ENCODE peak calls at places on chromosome 5, in nine cellular contexts. Z is WTC11, K is cardiac fibroblast, N is psoas muscle, J is dorsolateral prefrontal cortex, P is GM13976, C is gastrocnemius medialis, H is right atrium auricular region, R is cardiac muscle cell. U is an unnamed sample.

GRCh38 chr5:149747141-149747832 is 17.2 kb downstream of the PPARGC1B start:
- DNase-seq in R (no peak), C (peak; percentile 94), P (no peak), J (no peak), K (no peak), H (no peak), Z (no peak), N (peak; percentile 82), U (no peak)

GRCh38 chr5:111863801-111864200 is 106.8 kb upstream of the NREP start:
- DNase-seq in Z (no peak), P (no peak), H (no peak), N (no peak), C (no peak), J (no peak), K (no peak), R (no peak), U (no peak)

GRCh38 chr5:83922699-83923098 is 202.0 kb upstream of the HAPLN1 start:
- DNase-seq in K (no peak), J (no peak), H (no peak), N (no peak), R (no peak), P (no peak), C (no peak), Z (no peak), U (no peak)

GRCh38 chr5:107743357-107744000 is 72.7 kb upstream of the EFNA5 start:
- DNase-seq in K (peak; percentile 37), Z (no peak), C (no peak), J (no peak), R (no peak), H (no peak), N (no peak), P (no peak), U (no peak)

GRCh38 chr5:163540711-163541110 is 35.3 kb downstream of the MAT2B start:
- DNase-seq in K (no peak), R (no peak), H (no peak), C (no peak), J (no peak), P (no peak), N (no peak), Z (no peak), U (no peak)

GRCh38 chr5:112757468-112758208 is 20.0 kb downstream of the APC start:
- DNase-seq in Z (no peak), R (peak; percentile 75), P (peak; percentile 46), J (no peak), C (no peak), K (peak; percentile 82), H (no peak), N (no peak), U (no peak)

GRCh38 chr5:151006704-151007334 is 13.6 kb upstream of the GPX3 start:
- DNase-seq in R (no peak), N (peak; percentile 75), J (no peak), K (no peak), Z (no peak), H (no peak), C (peak; percentile 38), P (no peak), U (no peak)

GRCh38 chr5:37918420-37918819 is 78.6 kb upstream of the GDNF start:
- DNase-seq in J (no peak), C (no peak), N (no peak), K (no peak), Z (no peak), R (peak; percentile 95), H (no peak), P (no peak), U (no peak)

GRCh38 chr5:172732201-172732865 is 38.7 kb downstream of the DUSP1 start:
- DNase-seq in P (no peak), N (no peak), Z (no peak), R (no peak), K (no peak), C (no peak), J (no peak), H (no peak), U (no peak)

GRCh38 chr5:83564069-83564749 is 92.7 kb downstream of the VCAN start:
- DNase-seq in C (no peak), J (no peak), H (no peak), K (peak; percentile 70), N (no peak), R (peak; percentile 75), P (peak; percentile 11), Z (no peak), U (no peak)

GRCh38 chr5:53426878-53427277 is 53.6 kb upstream of the FST start:
- DNase-seq in Z (no peak), P (no peak), J (no peak), K (no peak), N (no peak), R (no peak), H (no peak), C (no peak), U (no peak)

GRCh38 chr5:82855893-82856292 is 221.3 kb downstream of the TMEM167A start:
- DNase-seq in R (peak; percentile 84), Z (no peak), C (no peak), N (no peak), H (no peak), P (no peak), K (no peak), J (no peak), U (no peak)

GRCh38 chr5:154159343-154159742 is 31.2 kb upstream of the GALNT10 start:
- DNase-seq in P (no peak), Z (no peak), J (no peak), K (peak; percentile 37), H (no peak), C (no peak), N (no peak), R (peak; percentile 26), U (no peak)

GRCh38 chr5:172407241-172407691 is 47.1 kb downstream of the SH3PXD2B start:
- DNase-seq in J (peak; percentile 43), R (peak; percentile 36), K (peak; percentile 40), H (no peak), Z (no peak), N (no peak), P (no peak), C (no peak), U (no peak)

DNA sequence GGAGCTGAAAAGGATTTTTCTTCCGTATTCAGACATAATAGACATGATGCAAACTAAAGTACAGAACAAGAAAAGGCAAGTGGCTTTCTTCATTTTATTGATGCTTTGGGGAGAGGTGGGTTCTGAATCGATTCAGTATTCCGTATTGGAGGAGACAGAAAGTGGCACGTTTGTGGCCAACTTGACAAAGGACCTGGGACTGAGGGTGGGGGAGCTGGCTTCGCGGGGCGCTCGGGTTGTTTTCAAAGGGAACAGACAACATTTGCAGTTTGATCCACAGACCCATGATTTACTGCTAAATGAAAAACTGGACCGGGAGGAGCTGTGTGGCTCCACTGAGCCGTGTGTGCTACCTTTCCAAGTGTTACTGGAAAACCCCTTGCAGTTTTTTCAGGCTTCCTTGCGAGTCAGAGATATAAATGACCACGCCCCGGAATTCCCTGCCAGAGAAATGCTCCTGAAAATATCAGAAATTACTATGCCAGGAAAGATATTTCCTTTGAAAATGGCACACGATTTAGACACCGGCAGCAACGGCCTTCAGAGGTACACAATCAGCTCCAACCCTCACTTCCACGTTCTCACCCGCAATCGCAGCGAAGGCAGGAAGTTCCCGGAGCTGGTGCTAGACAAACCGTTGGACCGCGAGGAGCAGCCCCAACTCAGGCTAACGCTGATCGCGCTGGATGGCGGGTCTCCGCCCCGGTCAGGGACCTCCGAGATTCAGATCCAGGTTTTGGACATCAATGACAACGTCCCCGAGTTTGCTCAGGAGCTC is 547 bp downstream of the PCDHB6 start:
- DNase-seq in N (no peak), P (no peak), Z (no peak), J (no peak), R (no peak), K (no peak), H (no peak), C (no peak), U (no peak)
- TF ChIP-seq CTCF in N (no peak), P (no peak), Z (no peak), J (no peak), R (no peak), K (no peak), H (no peak), C (no peak), U (no peak)

GRCh38 chr5:157689942-157690689 is 18.8 kb downstream of the C5orf52 start:
- DNase-seq in N (no peak), K (no peak), Z (peak; percentile 45), C (no peak), H (peak; percentile 51), R (peak; percentile 39), P (peak; percentile 56), J (no peak), U (no peak)
- TF ChIP-seq CTCF in N (no peak), K (no peak), Z (peak; percentile 23), C (no peak), H (no peak), R (peak; percentile 45), P (peak; percentile 32), J (no peak), U (no peak)

DNA sequence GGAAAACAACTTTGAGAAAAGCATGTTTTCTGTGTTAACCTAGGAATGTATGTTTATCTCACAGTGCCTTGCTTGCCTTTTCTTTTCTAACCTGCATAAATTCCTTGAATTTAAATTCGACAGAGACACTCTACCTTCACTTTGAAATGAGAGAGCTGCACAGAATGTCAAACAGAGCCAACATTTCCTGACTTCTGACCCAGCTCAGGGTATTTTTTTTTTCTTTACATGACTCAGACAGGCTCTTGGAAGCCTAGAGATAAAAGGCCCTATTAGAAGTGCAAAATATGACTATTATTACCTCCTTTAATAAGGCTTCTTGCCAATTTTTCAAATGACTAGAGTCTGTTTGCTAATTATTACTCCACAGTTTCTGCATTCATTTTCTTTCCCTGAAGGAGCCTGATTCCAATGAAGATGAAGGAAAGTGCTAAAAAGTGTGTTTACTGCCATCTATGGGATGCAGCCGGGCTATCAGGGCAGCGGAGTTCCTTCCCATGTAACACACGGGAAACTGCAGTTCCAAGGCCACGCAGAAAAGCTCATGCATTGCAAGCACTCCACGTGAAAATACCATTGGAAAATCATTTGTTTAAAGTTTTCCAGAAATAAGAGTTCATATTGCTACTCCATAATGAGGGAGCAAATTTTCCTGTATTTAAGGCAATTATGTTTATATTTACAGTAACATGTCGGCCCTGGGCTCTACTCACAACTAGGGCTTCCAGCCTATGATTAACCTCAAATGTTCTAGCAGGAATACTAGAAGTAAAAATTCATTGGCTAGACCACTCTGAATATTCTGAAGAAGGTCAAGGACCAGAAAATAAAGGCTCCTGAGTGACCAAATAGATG is 485.6 kb downstream of the ZSWIM6 start:
- DNase-seq in K (peak; percentile 55), H (no peak), C (no peak), N (no peak), J (peak; percentile 73), P (no peak), Z (peak; percentile 32), R (peak; percentile 70), U (no peak)
- TF ChIP-seq CTCF in K (peak; percentile 66), H (peak; percentile 62), C (no peak), N (peak; percentile 37), J (peak; percentile 80), P (no peak), Z (no peak), R (peak; percentile 80), U (peak; percentile 21)

DNA sequence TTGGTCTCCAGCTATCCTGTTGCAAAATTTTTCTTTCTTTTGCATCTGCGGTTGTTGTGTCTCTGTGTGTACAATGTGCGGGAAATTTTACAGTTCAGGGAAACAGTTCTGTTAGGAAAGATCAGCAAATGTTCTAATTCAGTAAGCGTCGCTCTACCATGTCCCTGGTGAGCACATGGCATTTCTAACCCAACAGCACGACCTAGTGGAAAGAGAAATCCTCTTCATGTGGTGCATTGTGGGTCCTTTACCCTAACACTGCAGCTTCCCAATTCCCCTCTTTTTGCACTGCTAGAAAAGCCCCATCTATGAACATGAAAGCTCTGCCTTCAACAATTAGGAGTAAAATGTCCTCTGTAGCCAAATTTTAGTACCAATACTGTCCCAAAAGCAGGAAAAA is 974.2 kb upstream of the CDH9 start:
- DNase-seq in Z (no peak), R (no peak), J (no peak), K (peak; percentile 2), C (no peak), H (no peak), N (no peak), P (no peak), U (no peak)
- TF ChIP-seq CTCF in Z (no peak), R (no peak), J (no peak), K (no peak), C (no peak), H (no peak), N (no peak), P (no peak), U (no peak)

U was measured in mesothelial cell of epicardium.